ENCODE peak calls at places on chromosomes 13 and 19, in six cellular contexts. One of them, this sample, is unnamed. For H3K4me1, the result is how much of the 10 kb centered on the place peaks cover.

GRCh38 chr13:53398051-53398450 is 369.4 kb downstream of the OLFM4 start:
- DNase-seq in pancreas: no peak
- DNase-seq in PC-3: no peak
- DNase-seq in aorta: no peak
- DNase-seq in cardiac muscle cell: no peak
- DNase-seq in upper lobe of right lung: no peak
- DNase-seq in this sample: no peak

GRCh38 chr19:3243851-3244700 is 19.6 kb downstream of the CELF5 start:
- DNase-seq in pancreas: no peak
- DNase-seq in PC-3: peak
- DNase-seq in aorta: no peak
- DNase-seq in cardiac muscle cell: peak
- DNase-seq in upper lobe of right lung: no peak
- DNase-seq in this sample: peak

GRCh38 chr13:74217816-74218215 is 83.6 kb upstream of the KLF12 start:
- DNase-seq in pancreas: no peak
- DNase-seq in PC-3: no peak
- DNase-seq in aorta: no peak
- DNase-seq in cardiac muscle cell: no peak
- DNase-seq in upper lobe of right lung: no peak
- DNase-seq in this sample: no peak

GRCh38 chr19:35249146-35249847 is 495 bp downstream of the LSR start:
- DNase-seq in pancreas: peak
- DNase-seq in PC-3: no peak
- DNase-seq in aorta: peak
- DNase-seq in cardiac muscle cell: no peak
- DNase-seq in upper lobe of right lung: peak
- DNase-seq in this sample: no peak

GRCh38 chr19:40650749-40651305 is 39.6 kb downstream of the NUMBL start:
- DNase-seq in pancreas: no peak
- DNase-seq in PC-3: no peak
- DNase-seq in aorta: no peak
- DNase-seq in cardiac muscle cell: peak
- DNase-seq in upper lobe of right lung: no peak
- DNase-seq in this sample: no peak

GRCh38 chr19:48059331-48059730 is 15.5 kb upstream of the CABP5 start:
- DNase-seq in pancreas: no peak
- DNase-seq in PC-3: no peak
- DNase-seq in aorta: peak
- DNase-seq in cardiac muscle cell: no peak
- DNase-seq in upper lobe of right lung: no peak
- DNase-seq in this sample: no peak

GRCh38 chr19:55670280-55671053 is 4.6 kb upstream of the EPN1 start:
- DNase-seq in pancreas: no peak
- DNase-seq in PC-3: no peak
- DNase-seq in aorta: peak
- DNase-seq in cardiac muscle cell: peak
- DNase-seq in upper lobe of right lung: no peak
- DNase-seq in this sample: no peak

GRCh38 chr19:40411958-40412499 is 1.1 kb downstream of the PRX start:
- DNase-seq in pancreas: no peak
- DNase-seq in PC-3: no peak
- DNase-seq in aorta: no peak
- DNase-seq in cardiac muscle cell: no peak
- DNase-seq in upper lobe of right lung: no peak
- DNase-seq in this sample: no peak

GRCh38 chr19:7535035-7535992 is at the start of gene PNPLA6:
- DNase-seq in pancreas: peak
- DNase-seq in PC-3: peak
- DNase-seq in aorta: peak
- DNase-seq in cardiac muscle cell: peak
- DNase-seq in upper lobe of right lung: peak
- DNase-seq in this sample: peak

GRCh38 chr13:20721454-20722357 is 18.2 kb downstream of the IL17D start:
- DNase-seq in pancreas: peak
- DNase-seq in PC-3: peak
- DNase-seq in aorta: peak
- DNase-seq in cardiac muscle cell: peak
- DNase-seq in upper lobe of right lung: peak
- DNase-seq in this sample: peak

GRCh38 chr13:72745260-72745659 is 17.5 kb downstream of the BORA start:
- DNase-seq in pancreas: no peak
- DNase-seq in PC-3: no peak
- DNase-seq in aorta: no peak
- DNase-seq in cardiac muscle cell: no peak
- DNase-seq in upper lobe of right lung: no peak
- DNase-seq in this sample: no peak

GRCh38 chr19:43777163-43777700 is 3.5 kb downstream of the KCNN4 start:
- DNase-seq in pancreas: no peak
- DNase-seq in PC-3: no peak
- DNase-seq in aorta: no peak
- DNase-seq in cardiac muscle cell: no peak
- DNase-seq in upper lobe of right lung: no peak
- DNase-seq in this sample: no peak

GRCh38 chr19:39867952-39868351 is 21.8 kb upstream of the FBL start:
- DNase-seq in pancreas: no peak
- DNase-seq in PC-3: no peak
- DNase-seq in aorta: no peak
- DNase-seq in cardiac muscle cell: no peak
- DNase-seq in upper lobe of right lung: no peak
- DNase-seq in this sample: no peak

GRCh38 chr13:61286148-61286745 is 129.4 kb downstream of the PCDH20 start:
- DNase-seq in pancreas: no peak
- DNase-seq in PC-3: peak
- DNase-seq in aorta: no peak
- DNase-seq in cardiac muscle cell: no peak
- DNase-seq in upper lobe of right lung: no peak
- DNase-seq in this sample: no peak

GRCh38 chr13:58085819-58086218 is 454.3 kb downstream of the PCDH17 start:
- DNase-seq in pancreas: no peak
- DNase-seq in PC-3: no peak
- DNase-seq in aorta: no peak
- DNase-seq in cardiac muscle cell: no peak
- DNase-seq in upper lobe of right lung: no peak
- DNase-seq in this sample: no peak

GRCh38 chr19:3420909-3421619 is 54.7 kb downstream of the NFIC start:
- DNase-seq in pancreas: no peak
- DNase-seq in PC-3: no peak
- DNase-seq in aorta: no peak
- DNase-seq in cardiac muscle cell: no peak
- DNase-seq in upper lobe of right lung: no peak
- DNase-seq in this sample: no peak

GRCh38 chr13:113941571-113942191 is 32.2 kb downstream of the C13orf46 start:
- DNase-seq in pancreas: peak
- DNase-seq in PC-3: no peak
- DNase-seq in aorta: peak
- DNase-seq in cardiac muscle cell: peak
- DNase-seq in upper lobe of right lung: no peak
- DNase-seq in this sample: no peak

GRCh38 chr19:54439174-54439851 is 9.7 kb upstream of the LENG8 start:
- DNase-seq in pancreas: peak
- DNase-seq in PC-3: peak
- DNase-seq in aorta: no peak
- DNase-seq in cardiac muscle cell: peak
- DNase-seq in upper lobe of right lung: no peak
- DNase-seq in this sample: no peak

GRCh38 chr19:40553885-40554857 is 22.5 kb upstream of the SHKBP1 start:
- DNase-seq in pancreas: no peak
- DNase-seq in PC-3: no peak
- DNase-seq in aorta: no peak
- DNase-seq in cardiac muscle cell: no peak
- DNase-seq in upper lobe of right lung: no peak
- DNase-seq in this sample: no peak

GRCh38 chr13:49976314-49977258 is 20.3 kb upstream of the TRIM13 start:
- DNase-seq in pancreas: peak
- DNase-seq in PC-3: peak
- DNase-seq in aorta: peak
- DNase-seq in cardiac muscle cell: peak
- DNase-seq in upper lobe of right lung: peak
- DNase-seq in this sample: peak

GRCh38 chr13:112822851-112823250 is 133.0 kb downstream of the ATP11A start:
- DNase-seq in pancreas: no peak
- DNase-seq in PC-3: no peak
- DNase-seq in aorta: peak
- DNase-seq in cardiac muscle cell: no peak
- DNase-seq in upper lobe of right lung: no peak
- DNase-seq in this sample: no peak

GRCh38 chr13:74443623-74444022 is 309.4 kb upstream of the KLF12 start:
- DNase-seq in pancreas: no peak
- DNase-seq in PC-3: peak
- DNase-seq in aorta: no peak
- DNase-seq in cardiac muscle cell: peak
- DNase-seq in upper lobe of right lung: no peak
- DNase-seq in this sample: no peak

GRCh38 chr13:99384468-99384867 is 77.3 kb upstream of the GPR183 start:
- DNase-seq in pancreas: no peak
- DNase-seq in PC-3: no peak
- DNase-seq in aorta: no peak
- DNase-seq in cardiac muscle cell: no peak
- DNase-seq in upper lobe of right lung: no peak
- DNase-seq in this sample: no peak

GRCh38 chr19:43439183-43440063 is 24.7 kb downstream of the TEX101 start:
- DNase-seq in pancreas: no peak
- DNase-seq in PC-3: peak
- DNase-seq in aorta: no peak
- DNase-seq in cardiac muscle cell: peak
- DNase-seq in upper lobe of right lung: no peak
- DNase-seq in this sample: no peak

GRCh38 chr13:24747248-24748151 is 16.5 kb upstream of the RNF17 start:
- DNase-seq in pancreas: no peak
- DNase-seq in PC-3: no peak
- DNase-seq in aorta: no peak
- DNase-seq in cardiac muscle cell: peak
- DNase-seq in upper lobe of right lung: peak
- DNase-seq in this sample: no peak

GRCh38 chr13:20291037-20291436 is 58.9 kb upstream of the GJB6 start:
- DNase-seq in pancreas: no peak
- DNase-seq in PC-3: no peak
- DNase-seq in aorta: no peak
- DNase-seq in cardiac muscle cell: no peak
- DNase-seq in upper lobe of right lung: no peak
- DNase-seq in this sample: no peak

GRCh38 chr19:46383846-46384245 is 29.5 kb downstream of the CCDC8 start:
- DNase-seq in pancreas: peak
- DNase-seq in PC-3: no peak
- DNase-seq in aorta: peak
- DNase-seq in cardiac muscle cell: no peak
- DNase-seq in upper lobe of right lung: peak
- DNase-seq in this sample: no peak

GRCh38 chr13:65926750-65927171 is 1303.4 kb downstream of the PCDH9 start:
- DNase-seq in pancreas: peak
- DNase-seq in PC-3: peak
- DNase-seq in aorta: peak
- DNase-seq in cardiac muscle cell: peak
- DNase-seq in upper lobe of right lung: peak
- DNase-seq in this sample: peak

GRCh38 chr19:43545981-43546380 is 13.0 kb downstream of the ZNF575 start:
- DNase-seq in pancreas: no peak
- DNase-seq in PC-3: no peak
- DNase-seq in aorta: no peak
- DNase-seq in cardiac muscle cell: no peak
- DNase-seq in upper lobe of right lung: no peak
- DNase-seq in this sample: no peak

GRCh38 chr13:41548031-41548430 is 90.7 kb downstream of the RGCC start:
- DNase-seq in pancreas: no peak
- DNase-seq in PC-3: no peak
- DNase-seq in aorta: no peak
- DNase-seq in cardiac muscle cell: no peak
- DNase-seq in upper lobe of right lung: no peak
- DNase-seq in this sample: no peak
- H3K4me3 ChIP-seq in pancreas: no peak
- H3K4me3 ChIP-seq in PC-3: no peak
- H3K4me3 ChIP-seq in aorta: no peak
- H3K4me3 ChIP-seq in cardiac muscle cell: no peak
- H3K4me3 ChIP-seq in upper lobe of right lung: no peak
- H3K4me3 ChIP-seq in this sample: no peak

GRCh38 chr13:30866692-30867669 is 39.1 kb upstream of the MEDAG start:
- DNase-seq in pancreas: no peak
- DNase-seq in PC-3: no peak
- DNase-seq in aorta: no peak
- DNase-seq in cardiac muscle cell: no peak
- DNase-seq in upper lobe of right lung: no peak
- DNase-seq in this sample: no peak
- H3K4me1 ChIP-seq in pancreas: under half
- H3K4me1 ChIP-seq in PC-3: under half
- H3K4me1 ChIP-seq in aorta: under half
- H3K4me1 ChIP-seq in cardiac muscle cell: under half
- H3K4me1 ChIP-seq in upper lobe of right lung: under half
- H3K4me1 ChIP-seq in this sample: under half

GRCh38 chr13:76038920-76039716 is 403.0 kb downstream of the LMO7 start:
- DNase-seq in pancreas: no peak
- DNase-seq in PC-3: peak
- DNase-seq in aorta: no peak
- DNase-seq in cardiac muscle cell: no peak
- DNase-seq in upper lobe of right lung: peak
- DNase-seq in this sample: no peak

GRCh38 chr13:76048675-76049396 is 412.7 kb downstream of the LMO7 start:
- DNase-seq in pancreas: no peak
- DNase-seq in PC-3: no peak
- DNase-seq in aorta: no peak
- DNase-seq in cardiac muscle cell: peak
- DNase-seq in upper lobe of right lung: no peak
- DNase-seq in this sample: no peak

GRCh38 chr13:76048126-76048525 is 412.0 kb downstream of the LMO7 start:
- DNase-seq in pancreas: no peak
- DNase-seq in PC-3: no peak
- DNase-seq in aorta: no peak
- DNase-seq in cardiac muscle cell: no peak
- DNase-seq in upper lobe of right lung: no peak
- DNase-seq in this sample: no peak

GRCh38 chr13:76049397-76049746 is 413.2 kb downstream of the LMO7 start:
- DNase-seq in pancreas: no peak
- DNase-seq in PC-3: no peak
- DNase-seq in aorta: no peak
- DNase-seq in cardiac muscle cell: no peak
- DNase-seq in upper lobe of right lung: no peak
- DNase-seq in this sample: no peak

DNA sequence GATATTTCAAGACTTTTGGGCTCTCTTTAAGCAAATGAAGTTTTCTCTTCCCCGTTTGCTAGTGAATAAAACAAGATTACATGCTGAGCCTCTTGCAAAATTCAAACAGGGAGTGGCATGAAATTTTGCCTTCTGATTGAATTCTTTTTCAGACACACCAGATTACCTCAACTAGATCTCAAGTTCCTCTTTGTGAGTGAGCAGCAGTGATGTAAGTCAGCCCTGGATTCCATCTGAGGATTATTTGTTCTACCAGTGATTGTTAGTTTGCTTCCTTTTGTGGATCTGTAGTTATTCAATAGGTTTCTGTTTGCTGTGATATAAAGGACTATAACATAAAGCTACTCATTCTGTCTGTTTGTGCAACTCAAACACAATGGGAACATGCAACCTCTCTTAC is 407.8 kb downstream of the LMO7 start:
- DNase-seq in pancreas: no peak
- DNase-seq in PC-3: no peak
- DNase-seq in aorta: no peak
- DNase-seq in cardiac muscle cell: no peak
- DNase-seq in upper lobe of right lung: no peak
- DNase-seq in this sample: no peak
- H3K4me3 ChIP-seq in pancreas: no peak
- H3K4me3 ChIP-seq in PC-3: no peak
- H3K4me3 ChIP-seq in aorta: no peak
- H3K4me3 ChIP-seq in cardiac muscle cell: no peak
- H3K4me3 ChIP-seq in upper lobe of right lung: no peak
- H3K4me3 ChIP-seq in this sample: no peak

GRCh38 chr19:13987101-13987890 is 18.8 kb downstream of the RFX1 start:
- DNase-seq in pancreas: no peak
- DNase-seq in PC-3: no peak
- DNase-seq in aorta: peak
- DNase-seq in cardiac muscle cell: no peak
- DNase-seq in upper lobe of right lung: peak
- DNase-seq in this sample: peak
- H3K4me1 ChIP-seq in pancreas: under half
- H3K4me1 ChIP-seq in PC-3: under half
- H3K4me1 ChIP-seq in aorta: under half
- H3K4me1 ChIP-seq in cardiac muscle cell: under half
- H3K4me1 ChIP-seq in upper lobe of right lung: under half
- H3K4me1 ChIP-seq in this sample: under half